ENCODE peak calls at places on chromosomes 3 and 15, in seven cellular contexts. M, L, K, N, Y, Q and R are unnamed samples.
A peak's percentile ranks its signal among the peaks of the same experiment; 100 is the strongest.

GRCh38 chr15:52780172-52780980 is 9.8 kb downstream of the ONECUT1 start:
- DNase-seq in Q (no peak), L (peak; percentile 70), Y (peak; percentile 55), N (peak; percentile 41), M (peak; percentile 63), K (no peak), R (peak; percentile 36)

GRCh38 chr3:128127236-128127635 is 3.6 kb upstream of the RUVBL1 start:
- DNase-seq in Y (no peak), Q (no peak), M (no peak), K (no peak), N (no peak), L (no peak), R (no peak)

GRCh38 chr3:97892852-97893251 is 71.0 kb downstream of the CRYBG3 start:
- DNase-seq in Y (no peak), Q (no peak), N (no peak), L (no peak), K (no peak), M (no peak), R (no peak)

GRCh38 chr15:78007965-78008886 is 69.3 kb downstream of the TBC1D2B start:
- DNase-seq in K (no peak), M (peak; percentile 85), Y (no peak), N (peak; percentile 91), L (peak; percentile 70), Q (no peak), R (no peak)

GRCh38 chr3:191430103-191430502 is 30.9 kb upstream of the PYDC2 start:
- DNase-seq in Y (no peak), L (no peak), M (no peak), N (no peak), Q (no peak), K (no peak), R (no peak)

GRCh38 chr15:31347067-31347975 is 20.7 kb downstream of the KLF13 start:
- DNase-seq in M (no peak), Y (no peak), K (no peak), L (peak; percentile 49), N (no peak), Q (no peak), R (no peak)

GRCh38 chr3:127953636-127954035 is 38.6 kb downstream of the KBTBD12 start:
- DNase-seq in N (peak; percentile 75), Y (no peak), L (no peak), Q (no peak), M (peak; percentile 64), K (no peak), R (no peak)

GRCh38 chr3:189726277-189726676 is 95.1 kb downstream of the TP63 start:
- DNase-seq in L (no peak), K (no peak), Y (no peak), N (peak; percentile 80), M (peak; percentile 20), Q (no peak), R (no peak)

GRCh38 chr3:45227946-45228345 is 1.9 kb upstream of the TMEM158 start:
- DNase-seq in M (no peak), N (no peak), K (no peak), Y (peak; percentile 42), L (no peak), Q (no peak), R (no peak)

GRCh38 chr15:61410656-61411055 is 181.6 kb upstream of the RORA start:
- DNase-seq in N (peak; percentile 6), Q (no peak), K (no peak), M (peak; percentile 18), L (no peak), Y (no peak), R (no peak)

GRCh38 chr3:41716391-41716910 is 245.5 kb downstream of the ULK4 start:
- DNase-seq in Y (no peak), K (no peak), M (peak; percentile 36), L (no peak), Q (no peak), N (no peak), R (no peak)
- TF ChIP-seq CTCF in Y (no peak), K (peak; percentile 33), M (peak; percentile 47), L (peak; percentile 28), Q (no peak), N (peak; percentile 46), R (no peak)

GRCh38 chr3:71453319-71453718 is 130.2 kb downstream of the FOXP1 start:
- DNase-seq in Q (no peak), N (no peak), Y (no peak), L (no peak), M (no peak), K (no peak), R (no peak)

GRCh38 chr3:71456155-71456554 is 127.4 kb downstream of the FOXP1 start:
- DNase-seq in M (no peak), K (no peak), N (no peak), Q (no peak), Y (no peak), L (no peak), R (no peak)

GRCh38 chr3:71453822-71454512 is 129.6 kb downstream of the FOXP1 start:
- DNase-seq in L (no peak), Q (no peak), K (no peak), M (no peak), Y (no peak), N (no peak), R (no peak)

GRCh38 chr3:71456826-71457225 is 126.7 kb downstream of the FOXP1 start:
- DNase-seq in N (no peak), L (no peak), K (no peak), Q (no peak), M (no peak), Y (no peak), R (no peak)

GRCh38 chr3:71454513-71455423 is 128.8 kb downstream of the FOXP1 start:
- DNase-seq in K (no peak), L (no peak), M (no peak), N (no peak), Y (no peak), Q (no peak), R (peak; percentile 31)
- TF ChIP-seq CTCF in K (no peak), L (no peak), M (no peak), N (no peak), Y (no peak), Q (no peak), R (no peak)

DNA sequence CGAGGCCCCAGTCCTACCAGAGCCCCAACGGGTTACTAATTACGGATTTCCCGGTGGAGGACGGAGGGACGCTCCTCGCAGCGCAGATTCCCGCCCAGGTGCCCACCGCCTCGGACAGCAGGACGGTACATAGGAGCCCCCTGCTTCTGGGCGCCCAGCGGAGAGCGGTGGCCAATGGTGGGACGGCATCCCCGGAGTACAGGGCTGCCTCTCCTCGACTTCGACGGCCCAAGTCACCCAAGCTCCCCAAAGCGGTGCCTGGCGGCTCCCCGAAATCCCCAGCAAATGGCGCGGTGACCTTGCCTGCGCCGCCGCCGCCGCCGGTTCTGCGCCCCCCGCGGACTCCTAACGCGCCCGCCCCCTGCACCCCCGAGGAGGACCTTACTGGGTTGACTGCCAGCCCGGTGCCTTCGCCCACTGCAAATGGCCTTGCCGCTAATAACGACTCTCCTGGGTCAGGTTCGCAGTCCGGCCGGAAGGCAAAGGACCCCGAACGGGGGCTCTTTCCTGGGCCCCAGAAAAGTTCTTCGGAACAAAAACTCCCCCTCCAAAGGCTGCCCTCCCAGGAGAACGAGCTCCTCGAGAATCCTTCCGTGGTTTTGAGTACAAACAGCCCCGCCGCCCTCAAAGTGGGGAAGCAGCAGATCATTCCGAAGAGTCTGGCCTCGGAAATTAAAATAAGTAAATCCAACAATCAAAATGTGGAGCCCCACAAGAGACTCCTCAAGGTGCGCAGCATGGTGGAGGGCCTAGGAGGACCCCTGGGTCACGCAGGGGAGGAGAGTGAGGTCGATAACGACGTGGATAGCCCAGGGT is 1.1 kb downstream of the ARHGEF26 start:
- DNase-seq in N (no peak), Y (peak; percentile 40), L (peak; percentile 49), Q (no peak), M (no peak), K (peak; percentile 16), R (no peak)
- TF ChIP-seq CTCF in N (no peak), Y (no peak), L (no peak), Q (no peak), M (no peak), K (peak; percentile 26), R (no peak)

GRCh38 chr15:42921049-42921731 is 612 bp upstream of the TTBK2 start:
- DNase-seq in Y (no peak), Q (peak; percentile 18), N (peak; percentile 16), M (peak; percentile 21), L (no peak), K (no peak), R (peak; percentile 24)
- TF ChIP-seq CTCF in Y (no peak), Q (no peak), N (no peak), M (no peak), L (no peak), K (no peak), R (no peak)

DNA sequence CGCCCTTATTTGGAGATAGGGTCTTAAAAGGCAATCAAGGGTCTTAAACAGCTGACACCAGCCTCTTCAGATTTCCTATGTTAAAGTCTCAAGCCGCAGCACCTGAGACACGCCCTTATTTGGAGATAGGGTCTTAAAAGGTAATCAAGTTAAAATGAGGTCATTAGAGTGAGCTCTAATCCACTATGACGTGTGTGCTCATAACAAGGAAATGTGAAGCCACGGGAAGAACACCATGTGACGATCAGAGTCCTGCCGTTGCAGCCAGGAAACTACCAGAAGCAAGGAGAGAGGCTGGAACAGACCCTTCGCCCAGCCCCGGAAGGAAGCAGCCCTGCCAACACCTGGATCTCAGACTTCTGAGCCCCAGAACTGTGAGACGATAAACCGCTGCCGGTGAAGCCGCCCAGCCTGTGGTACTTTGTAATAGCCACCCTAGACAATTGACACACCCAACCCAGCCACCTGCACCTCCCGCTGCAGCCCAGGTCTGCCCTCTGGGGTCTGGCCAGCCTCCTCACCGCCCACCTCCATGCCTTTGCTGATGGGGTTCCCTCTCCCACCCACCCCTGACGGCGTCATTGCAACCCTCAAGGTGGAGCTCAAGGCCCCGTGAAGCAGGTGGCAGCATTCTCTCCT is 137.9 kb downstream of the MEGF11 start:
- DNase-seq in L (no peak), Q (no peak), K (no peak), N (no peak), M (peak; percentile 3), Y (peak; percentile 46), R (no peak)
- TF ChIP-seq CTCF in L (no peak), Q (no peak), K (no peak), N (no peak), M (no peak), Y (no peak), R (no peak)

GRCh38 chr3:32842987-32843386 is 25.2 kb downstream of the TRIM71 start:
- DNase-seq in N (no peak), K (no peak), Y (peak; percentile 62), Q (no peak), L (no peak), M (no peak), R (no peak)

GRCh38 chr3:32842531-32842931 is 24.7 kb downstream of the TRIM71 start:
- DNase-seq in N (no peak), L (no peak), Q (no peak), K (no peak), M (no peak), Y (no peak), R (no peak)

GRCh38 chr3:32844322-32844654 is 26.5 kb downstream of the TRIM71 start:
- DNase-seq in K (no peak), L (no peak), Y (peak; percentile 65), N (no peak), Q (no peak), M (no peak), R (no peak)

GRCh38 chr3:32843504-32844321 is 25.9 kb downstream of the TRIM71 start:
- DNase-seq in M (no peak), L (no peak), Y (peak; percentile 84), K (no peak), Q (no peak), N (no peak), R (no peak)

DNA sequence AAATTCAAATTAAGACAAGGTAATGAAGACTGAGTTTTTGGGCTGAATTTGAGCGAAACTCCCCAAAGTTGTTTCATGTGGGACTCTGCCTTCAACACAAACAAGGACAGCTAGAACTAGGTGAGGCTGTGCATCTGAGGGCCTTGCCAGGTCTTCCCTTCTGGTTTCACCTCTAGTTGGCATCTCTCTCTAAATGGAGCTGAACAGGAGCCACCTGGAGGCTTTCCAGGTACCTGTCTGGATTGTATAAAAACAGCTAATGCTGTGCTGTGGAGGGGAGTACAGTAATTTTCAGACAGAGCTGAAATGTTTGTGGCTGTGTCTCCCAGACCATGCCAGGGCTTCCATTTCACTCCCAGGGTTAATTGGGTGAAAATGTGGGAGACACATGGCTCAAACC is 27.1 kb downstream of the TRIM71 start:
- DNase-seq in N (no peak), Q (no peak), Y (no peak), K (no peak), M (no peak), L (no peak), R (no peak)
- TF ChIP-seq CTCF in N (peak; percentile 11), Q (no peak), Y (no peak), K (no peak), M (no peak), L (no peak), R (no peak)